ENCODE peak calls at places on chromosomes 16 and 17, in ten cellular contexts. One of them, this sample, is unnamed.

GRCh38 chr16:87178177-87178863 is 138.9 kb downstream of the C16orf95 start:
- DNase-seq in NCI-H1092 treated with DMSO at 0.1 percent for 48 hours: peak
- DNase-seq in NCI-H345: no peak
- DNase-seq in AG09309: no peak
- DNase-seq in trophoblast cell: no peak
- DNase-seq in GM13976: no peak
- DNase-seq in D341Med: no peak
- DNase-seq in NCI-H1105 treated with DMSO at 0.1 percent for 48 hours: no peak
- DNase-seq in activated CD4-positive, CD25-positive, alpha-beta regulatory T cell treated with anti-CD3 and anti-CD28 coated beads, Interleukin-2, amount 50 U/mL, for 72 hours: no peak
- DNase-seq in thyroid gland: no peak
- DNase-seq in this sample: no peak

GRCh38 chr16:22313141-22313781 is 16.1 kb downstream of the POLR3E start:
- DNase-seq in NCI-H1092 treated with DMSO at 0.1 percent for 48 hours: no peak
- DNase-seq in NCI-H345: no peak
- DNase-seq in AG09309: no peak
- DNase-seq in trophoblast cell: no peak
- DNase-seq in GM13976: no peak
- DNase-seq in D341Med: peak
- DNase-seq in NCI-H1105 treated with DMSO at 0.1 percent for 48 hours: no peak
- DNase-seq in activated CD4-positive, CD25-positive, alpha-beta regulatory T cell treated with anti-CD3 and anti-CD28 coated beads, Interleukin-2, amount 50 U/mL, for 72 hours: no peak
- DNase-seq in thyroid gland: no peak
- DNase-seq in this sample: no peak

GRCh38 chr17:44218344-44219125 is 940 bp downstream of the UBTF start:
- DNase-seq in NCI-H1092 treated with DMSO at 0.1 percent for 48 hours: peak
- DNase-seq in NCI-H345: peak
- DNase-seq in AG09309: no peak
- DNase-seq in trophoblast cell: peak
- DNase-seq in GM13976: peak
- DNase-seq in D341Med: peak
- DNase-seq in NCI-H1105 treated with DMSO at 0.1 percent for 48 hours: peak
- DNase-seq in activated CD4-positive, CD25-positive, alpha-beta regulatory T cell treated with anti-CD3 and anti-CD28 coated beads, Interleukin-2, amount 50 U/mL, for 72 hours: peak
- DNase-seq in thyroid gland: peak
- DNase-seq in this sample: peak

GRCh38 chr17:19304209-19304608 is 58.3 kb downstream of the B9D1 start:
- DNase-seq in NCI-H1092 treated with DMSO at 0.1 percent for 48 hours: no peak
- DNase-seq in NCI-H345: no peak
- DNase-seq in AG09309: no peak
- DNase-seq in trophoblast cell: no peak
- DNase-seq in GM13976: no peak
- DNase-seq in D341Med: no peak
- DNase-seq in NCI-H1105 treated with DMSO at 0.1 percent for 48 hours: no peak
- DNase-seq in activated CD4-positive, CD25-positive, alpha-beta regulatory T cell treated with anti-CD3 and anti-CD28 coated beads, Interleukin-2, amount 50 U/mL, for 72 hours: no peak
- DNase-seq in thyroid gland: no peak
- DNase-seq in this sample: no peak

GRCh38 chr16:68658258-68658973 is 13.3 kb downstream of the CDH3 start:
- DNase-seq in NCI-H1092 treated with DMSO at 0.1 percent for 48 hours: no peak
- DNase-seq in NCI-H345: no peak
- DNase-seq in AG09309: peak
- DNase-seq in trophoblast cell: peak
- DNase-seq in GM13976: no peak
- DNase-seq in D341Med: no peak
- DNase-seq in NCI-H1105 treated with DMSO at 0.1 percent for 48 hours: no peak
- DNase-seq in activated CD4-positive, CD25-positive, alpha-beta regulatory T cell treated with anti-CD3 and anti-CD28 coated beads, Interleukin-2, amount 50 U/mL, for 72 hours: no peak
- DNase-seq in thyroid gland: peak
- DNase-seq in this sample: no peak

GRCh38 chr17:75459590-75460267 is 3.3 kb downstream of the TMEM94 start:
- DNase-seq in NCI-H1092 treated with DMSO at 0.1 percent for 48 hours: no peak
- DNase-seq in NCI-H345: no peak
- DNase-seq in AG09309: no peak
- DNase-seq in trophoblast cell: peak
- DNase-seq in GM13976: no peak
- DNase-seq in D341Med: no peak
- DNase-seq in NCI-H1105 treated with DMSO at 0.1 percent for 48 hours: no peak
- DNase-seq in activated CD4-positive, CD25-positive, alpha-beta regulatory T cell treated with anti-CD3 and anti-CD28 coated beads, Interleukin-2, amount 50 U/mL, for 72 hours: no peak
- DNase-seq in thyroid gland: no peak
- DNase-seq in this sample: no peak

GRCh38 chr16:1493746-1494094 is 560 bp downstream of the TELO2 start:
- DNase-seq in NCI-H1092 treated with DMSO at 0.1 percent for 48 hours: no peak
- DNase-seq in NCI-H345: no peak
- DNase-seq in AG09309: no peak
- DNase-seq in trophoblast cell: no peak
- DNase-seq in GM13976: peak
- DNase-seq in D341Med: peak
- DNase-seq in NCI-H1105 treated with DMSO at 0.1 percent for 48 hours: no peak
- DNase-seq in activated CD4-positive, CD25-positive, alpha-beta regulatory T cell treated with anti-CD3 and anti-CD28 coated beads, Interleukin-2, amount 50 U/mL, for 72 hours: peak
- DNase-seq in thyroid gland: no peak
- DNase-seq in this sample: no peak

GRCh38 chr16:30748634-30749445 is 615 bp downstream of the PHKG2 start:
- DNase-seq in NCI-H1092 treated with DMSO at 0.1 percent for 48 hours: no peak
- DNase-seq in NCI-H345: peak
- DNase-seq in AG09309: no peak
- DNase-seq in trophoblast cell: peak
- DNase-seq in GM13976: peak
- DNase-seq in D341Med: peak
- DNase-seq in NCI-H1105 treated with DMSO at 0.1 percent for 48 hours: no peak
- DNase-seq in activated CD4-positive, CD25-positive, alpha-beta regulatory T cell treated with anti-CD3 and anti-CD28 coated beads, Interleukin-2, amount 50 U/mL, for 72 hours: peak
- DNase-seq in thyroid gland: peak
- DNase-seq in this sample: no peak

GRCh38 chr17:48728232-48729231 is at the start of gene HOXB13:
- DNase-seq in NCI-H1092 treated with DMSO at 0.1 percent for 48 hours: no peak
- DNase-seq in NCI-H345: peak
- DNase-seq in AG09309: peak
- DNase-seq in trophoblast cell: peak
- DNase-seq in GM13976: no peak
- DNase-seq in D341Med: peak
- DNase-seq in NCI-H1105 treated with DMSO at 0.1 percent for 48 hours: peak
- DNase-seq in activated CD4-positive, CD25-positive, alpha-beta regulatory T cell treated with anti-CD3 and anti-CD28 coated beads, Interleukin-2, amount 50 U/mL, for 72 hours: no peak
- DNase-seq in thyroid gland: no peak
- DNase-seq in this sample: no peak

GRCh38 chr17:76071497-76072148 is 694 bp downstream of the SRP68 start:
- DNase-seq in NCI-H1092 treated with DMSO at 0.1 percent for 48 hours: no peak
- DNase-seq in NCI-H345: no peak
- DNase-seq in AG09309: no peak
- DNase-seq in trophoblast cell: no peak
- DNase-seq in GM13976: peak
- DNase-seq in D341Med: peak
- DNase-seq in NCI-H1105 treated with DMSO at 0.1 percent for 48 hours: no peak
- DNase-seq in activated CD4-positive, CD25-positive, alpha-beta regulatory T cell treated with anti-CD3 and anti-CD28 coated beads, Interleukin-2, amount 50 U/mL, for 72 hours: peak
- DNase-seq in thyroid gland: no peak
- DNase-seq in this sample: no peak

GRCh38 chr16:56921571-56921970 is 10.4 kb upstream of the HERPUD1 start:
- DNase-seq in NCI-H1092 treated with DMSO at 0.1 percent for 48 hours: no peak
- DNase-seq in NCI-H345: no peak
- DNase-seq in AG09309: no peak
- DNase-seq in trophoblast cell: peak
- DNase-seq in GM13976: no peak
- DNase-seq in D341Med: no peak
- DNase-seq in NCI-H1105 treated with DMSO at 0.1 percent for 48 hours: no peak
- DNase-seq in activated CD4-positive, CD25-positive, alpha-beta regulatory T cell treated with anti-CD3 and anti-CD28 coated beads, Interleukin-2, amount 50 U/mL, for 72 hours: no peak
- DNase-seq in thyroid gland: no peak
- DNase-seq in this sample: no peak

GRCh38 chr16:11386791-11387546 is 41.7 kb downstream of the RMI2 start:
- DNase-seq in NCI-H1092 treated with DMSO at 0.1 percent for 48 hours: no peak
- DNase-seq in NCI-H345: no peak
- DNase-seq in AG09309: no peak
- DNase-seq in trophoblast cell: no peak
- DNase-seq in GM13976: peak
- DNase-seq in D341Med: peak
- DNase-seq in NCI-H1105 treated with DMSO at 0.1 percent for 48 hours: no peak
- DNase-seq in activated CD4-positive, CD25-positive, alpha-beta regulatory T cell treated with anti-CD3 and anti-CD28 coated beads, Interleukin-2, amount 50 U/mL, for 72 hours: no peak
- DNase-seq in thyroid gland: no peak
- DNase-seq in this sample: no peak

GRCh38 chr17:75151893-75152292 is 2.4 kb downstream of the JPT1 start:
- DNase-seq in NCI-H1092 treated with DMSO at 0.1 percent for 48 hours: peak
- DNase-seq in NCI-H345: no peak
- DNase-seq in AG09309: no peak
- DNase-seq in trophoblast cell: no peak
- DNase-seq in GM13976: no peak
- DNase-seq in D341Med: no peak
- DNase-seq in NCI-H1105 treated with DMSO at 0.1 percent for 48 hours: no peak
- DNase-seq in activated CD4-positive, CD25-positive, alpha-beta regulatory T cell treated with anti-CD3 and anti-CD28 coated beads, Interleukin-2, amount 50 U/mL, for 72 hours: no peak
- DNase-seq in thyroid gland: no peak
- DNase-seq in this sample: no peak

GRCh38 chr17:30950669-30951399 is 20.0 kb upstream of the RNF135 start:
- DNase-seq in NCI-H1092 treated with DMSO at 0.1 percent for 48 hours: peak
- DNase-seq in NCI-H345: peak
- DNase-seq in AG09309: peak
- DNase-seq in trophoblast cell: no peak
- DNase-seq in GM13976: peak
- DNase-seq in D341Med: peak
- DNase-seq in NCI-H1105 treated with DMSO at 0.1 percent for 48 hours: peak
- DNase-seq in activated CD4-positive, CD25-positive, alpha-beta regulatory T cell treated with anti-CD3 and anti-CD28 coated beads, Interleukin-2, amount 50 U/mL, for 72 hours: no peak
- DNase-seq in thyroid gland: peak
- DNase-seq in this sample: peak

This sample was measured in NCI-H1694 treated with DMSO at 0.1 percent for 48 hours.